ENCODE peak calls at places on chromosomes 2 and 18, in nine cellular contexts. One of them, this sample, is unnamed.

GRCh38 chr2:190655570-190655969 is 6.7 kb downstream of the NAB1 start:
- DNase-seq in retina: no peak
- DNase-seq in activated CD8-positive, alpha-beta memory T cell treated with anti-CD3 and anti-CD28 coated beads for 24 hours: no peak
- DNase-seq in endodermal cell: no peak
- DNase-seq in fibroblast of the conjunctiva: no peak
- DNase-seq in EL: no peak
- DNase-seq in Caki2: no peak
- DNase-seq in GM10248: no peak
- DNase-seq in cortex of kidney: no peak
- DNase-seq in this sample: no peak

GRCh38 chr2:180679693-180680092 is 300.7 kb upstream of the UBE2E3 start:
- DNase-seq in endodermal cell: peak; percentile 76
- DNase-seq in retina: peak; percentile 15
- DNase-seq in EL: no peak
- DNase-seq in fibroblast of the conjunctiva: no peak
- DNase-seq in cortex of kidney: no peak
- DNase-seq in activated CD8-positive, alpha-beta memory T cell treated with anti-CD3 and anti-CD28 coated beads for 24 hours: no peak
- DNase-seq in Caki2: no peak
- DNase-seq in GM10248: no peak
- DNase-seq in this sample: peak; percentile 31

GRCh38 chr2:96408631-96409542 is 73.3 kb downstream of the NCAPH start:
- DNase-seq in cortex of kidney: no peak
- DNase-seq in fibroblast of the conjunctiva: no peak
- DNase-seq in retina: peak; percentile 62
- DNase-seq in activated CD8-positive, alpha-beta memory T cell treated with anti-CD3 and anti-CD28 coated beads for 24 hours: no peak
- DNase-seq in GM10248: no peak
- DNase-seq in Caki2: peak; percentile 86
- DNase-seq in EL: no peak
- DNase-seq in endodermal cell: no peak
- DNase-seq in this sample: peak; percentile 51

GRCh38 chr2:20091305-20091991 is 40.0 kb upstream of the LAPTM4A start:
- DNase-seq in EL: peak; percentile 98
- DNase-seq in Caki2: peak; percentile 14
- DNase-seq in activated CD8-positive, alpha-beta memory T cell treated with anti-CD3 and anti-CD28 coated beads for 24 hours: no peak
- DNase-seq in retina: no peak
- DNase-seq in endodermal cell: no peak
- DNase-seq in GM10248: no peak
- DNase-seq in cortex of kidney: no peak
- DNase-seq in fibroblast of the conjunctiva: peak; percentile 91
- DNase-seq in this sample: no peak

GRCh38 chr2:229713371-229714079 is 830 bp downstream of the DNER start:
- DNase-seq in endodermal cell: peak; percentile 85
- DNase-seq in GM10248: peak; percentile 32
- DNase-seq in retina: peak; percentile 93
- DNase-seq in cortex of kidney: no peak
- DNase-seq in fibroblast of the conjunctiva: no peak
- DNase-seq in EL: peak; percentile 31
- DNase-seq in Caki2: peak; percentile 49
- DNase-seq in activated CD8-positive, alpha-beta memory T cell treated with anti-CD3 and anti-CD28 coated beads for 24 hours: peak; percentile 62
- DNase-seq in this sample: peak; percentile 78

GRCh38 chr2:98601532-98602132 is 6.7 kb downstream of the COA5 start:
- DNase-seq in EL: peak; percentile 35
- DNase-seq in GM10248: peak; percentile 43
- DNase-seq in cortex of kidney: no peak
- DNase-seq in retina: peak; percentile 27
- DNase-seq in activated CD8-positive, alpha-beta memory T cell treated with anti-CD3 and anti-CD28 coated beads for 24 hours: no peak
- DNase-seq in fibroblast of the conjunctiva: no peak
- DNase-seq in Caki2: peak; percentile 49
- DNase-seq in endodermal cell: peak; percentile 79
- DNase-seq in this sample: peak; percentile 68

GRCh38 chr2:205721057-205721767 is 38.9 kb downstream of the NRP2 start:
- DNase-seq in Caki2: no peak
- DNase-seq in GM10248: no peak
- DNase-seq in fibroblast of the conjunctiva: no peak
- DNase-seq in activated CD8-positive, alpha-beta memory T cell treated with anti-CD3 and anti-CD28 coated beads for 24 hours: no peak
- DNase-seq in EL: no peak
- DNase-seq in cortex of kidney: no peak
- DNase-seq in retina: peak; percentile 77
- DNase-seq in endodermal cell: peak; percentile 68
- DNase-seq in this sample: peak; percentile 75

GRCh38 chr18:79458131-79458838 is 62.6 kb downstream of the NFATC1 start:
- DNase-seq in activated CD8-positive, alpha-beta memory T cell treated with anti-CD3 and anti-CD28 coated beads for 24 hours: no peak
- DNase-seq in EL: peak; percentile 73
- DNase-seq in GM10248: no peak
- DNase-seq in endodermal cell: no peak
- DNase-seq in cortex of kidney: no peak
- DNase-seq in fibroblast of the conjunctiva: no peak
- DNase-seq in retina: no peak
- DNase-seq in Caki2: peak; percentile 44
- DNase-seq in this sample: no peak

GRCh38 chr2:149613712-149614111 is 26.1 kb upstream of the MMADHC start:
- DNase-seq in retina: no peak
- DNase-seq in GM10248: no peak
- DNase-seq in Caki2: no peak
- DNase-seq in fibroblast of the conjunctiva: peak; percentile 35
- DNase-seq in EL: no peak
- DNase-seq in endodermal cell: no peak
- DNase-seq in activated CD8-positive, alpha-beta memory T cell treated with anti-CD3 and anti-CD28 coated beads for 24 hours: no peak
- DNase-seq in cortex of kidney: no peak
- DNase-seq in this sample: no peak